ENCODE peak calls at places on chromosomes 13 and 19, in five cellular contexts. X is keratinocyte, R is hepatocyte, W is K562, D is neural progenitor cell. I is an unnamed sample.
A peak's percentile ranks its signal among the peaks of the same experiment; 100 is the strongest.

GRCh38 chr19:2761876-2762782 is 20.9 kb downstream of the SGTA start:
- DNase-seq in X (no peak), R (no peak), W (no peak), D (no peak), I (no peak)

GRCh38 chr13:73339086-73339485 is 280.3 kb downstream of the KLF5 start:
- DNase-seq in X (no peak), R (no peak), W (no peak), D (no peak), I (no peak)

GRCh38 chr13:114145256-114145655 is 12.8 kb upstream of the RASA3 start:
- DNase-seq in X (no peak), R (no peak), W (no peak), D (peak; percentile 1), I (no peak)

GRCh38 chr13:83895994-83896580 is 13.8 kb upstream of the SLITRK1 start:
- DNase-seq in X (peak; percentile 65), R (no peak), W (no peak), D (no peak), I (no peak)

GRCh38 chr19:7699422-7700127 is 2.4 kb downstream of the FCER2 start:
- DNase-seq in X (no peak), R (no peak), W (peak; percentile 63), D (no peak), I (no peak)

GRCh38 chr13:50635504-50635903 is 208.0 kb downstream of the DLEU7 start:
- DNase-seq in X (no peak), R (peak; percentile 12), W (no peak), D (no peak), I (no peak)

GRCh38 chr13:96796234-96796633 is 198.0 kb downstream of the OXGR1 start:
- DNase-seq in X (no peak), R (no peak), W (no peak), D (no peak), I (no peak)

GRCh38 chr19:53365899-53366493 is 491 bp downstream of the ZNF525 start:
- DNase-seq in X (no peak), R (peak; percentile 65), W (peak; percentile 3), D (peak; percentile 66), I (no peak)

GRCh38 chr13:48160879-48161278 is 66.0 kb upstream of the MED4 start:
- DNase-seq in X (no peak), R (no peak), W (no peak), D (no peak), I (no peak)

GRCh38 chr19:33675501-33676124 is 53.9 kb downstream of the CHST8 start:
- DNase-seq in X (no peak), R (peak; percentile 1), W (no peak), D (peak; percentile 38), I (no peak)

GRCh38 chr13:28991764-28992163 is 171.6 kb downstream of the MTUS2 start:
- DNase-seq in X (no peak), R (no peak), W (no peak), D (no peak), I (no peak)

GRCh38 chr13:29576581-29576980 is 18.9 kb downstream of the SLC7A1 start:
- DNase-seq in X (no peak), R (no peak), W (no peak), D (no peak), I (no peak)

GRCh38 chr13:48144413-48145035 is 49.6 kb upstream of the MED4 start:
- DNase-seq in X (no peak), R (no peak), W (no peak), D (no peak), I (no peak)

GRCh38 chr19:35738021-35738886 is 4.0 kb downstream of the IGFLR1 start:
- DNase-seq in X (no peak), R (no peak), W (no peak), D (no peak), I (no peak)

GRCh38 chr13:96460571-96460970 is 370.7 kb downstream of the HS6ST3 start:
- DNase-seq in X (no peak), R (peak; percentile 6), W (no peak), D (no peak), I (no peak)

GRCh38 chr13:68927387-68928026 is 1180.1 kb upstream of the ATXN8OS start:
- DNase-seq in X (no peak), R (peak; percentile 70), W (no peak), D (peak; percentile 83), I (peak; percentile 33)

DNA sequence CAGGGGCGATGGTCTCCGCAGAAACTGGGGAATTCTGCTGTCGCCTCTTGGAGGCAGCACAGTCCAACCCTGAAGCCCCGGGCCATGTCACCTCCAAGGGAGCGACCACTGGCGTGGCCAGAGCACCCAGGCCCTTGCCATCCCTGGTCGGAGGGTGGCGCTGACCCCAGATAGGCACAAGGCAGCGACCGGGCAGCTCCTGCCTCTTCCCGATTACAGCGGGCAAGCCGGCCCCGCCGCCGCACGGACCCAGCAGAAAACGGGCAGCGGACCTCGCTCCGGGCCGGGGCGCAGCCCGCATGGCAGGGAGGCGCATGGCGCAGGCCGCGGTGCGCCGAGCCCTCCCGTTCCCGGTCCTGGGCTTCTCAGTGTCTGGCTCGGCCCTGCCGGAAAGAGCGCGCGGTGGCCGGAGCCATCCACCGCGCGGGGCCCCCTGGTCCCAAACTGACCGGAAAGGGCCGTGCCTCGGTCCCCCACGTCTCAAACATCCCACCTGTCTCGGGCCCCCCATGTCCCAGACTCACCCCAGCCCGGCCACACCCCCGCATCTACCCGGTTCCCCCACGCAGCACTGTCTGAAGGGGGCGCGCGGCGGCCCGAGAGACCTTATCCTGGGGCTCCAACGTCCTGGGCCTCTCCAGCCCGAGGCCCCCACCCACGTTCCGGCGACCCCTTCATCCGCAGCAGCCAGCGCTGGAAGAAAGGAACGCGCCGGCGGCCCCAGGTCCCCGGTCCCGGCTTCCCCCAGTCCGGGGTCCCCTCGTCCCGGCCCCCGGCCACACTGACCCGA is 725 bp downstream of the CERS1 start:
- DNase-seq in X (no peak), R (peak; percentile 50), W (peak; percentile 69), D (peak; percentile 90), I (peak; percentile 38)
- H3K4me3 ChIP-seq in X (no peak overlapping the region), R (peak overlapping the region; percentile 55), W (peak overlapping the region; percentile 37), D (peak overlapping the region; percentile 95), I (peak overlapping the region; percentile 35)

GRCh38 chr19:49427339-49427738 is 2.2 kb downstream of the GFY start:
- DNase-seq in X (no peak), R (no peak), W (no peak), D (no peak), I (no peak)

GRCh38 chr19:49427855-49428546 is 2.8 kb downstream of the GFY start:
- DNase-seq in X (no peak), R (no peak), W (peak; percentile 69), D (peak; percentile 80), I (no peak)

GRCh38 chr19:49430678-49431329 is 5.6 kb downstream of the GFY start:
- DNase-seq in X (no peak), R (no peak), W (peak; percentile 60), D (peak; percentile 38), I (no peak)

GRCh38 chr19:49430172-49430677 is 5.0 kb downstream of the GFY start:
- DNase-seq in X (no peak), R (no peak), W (no peak), D (no peak), I (no peak)

DNA sequence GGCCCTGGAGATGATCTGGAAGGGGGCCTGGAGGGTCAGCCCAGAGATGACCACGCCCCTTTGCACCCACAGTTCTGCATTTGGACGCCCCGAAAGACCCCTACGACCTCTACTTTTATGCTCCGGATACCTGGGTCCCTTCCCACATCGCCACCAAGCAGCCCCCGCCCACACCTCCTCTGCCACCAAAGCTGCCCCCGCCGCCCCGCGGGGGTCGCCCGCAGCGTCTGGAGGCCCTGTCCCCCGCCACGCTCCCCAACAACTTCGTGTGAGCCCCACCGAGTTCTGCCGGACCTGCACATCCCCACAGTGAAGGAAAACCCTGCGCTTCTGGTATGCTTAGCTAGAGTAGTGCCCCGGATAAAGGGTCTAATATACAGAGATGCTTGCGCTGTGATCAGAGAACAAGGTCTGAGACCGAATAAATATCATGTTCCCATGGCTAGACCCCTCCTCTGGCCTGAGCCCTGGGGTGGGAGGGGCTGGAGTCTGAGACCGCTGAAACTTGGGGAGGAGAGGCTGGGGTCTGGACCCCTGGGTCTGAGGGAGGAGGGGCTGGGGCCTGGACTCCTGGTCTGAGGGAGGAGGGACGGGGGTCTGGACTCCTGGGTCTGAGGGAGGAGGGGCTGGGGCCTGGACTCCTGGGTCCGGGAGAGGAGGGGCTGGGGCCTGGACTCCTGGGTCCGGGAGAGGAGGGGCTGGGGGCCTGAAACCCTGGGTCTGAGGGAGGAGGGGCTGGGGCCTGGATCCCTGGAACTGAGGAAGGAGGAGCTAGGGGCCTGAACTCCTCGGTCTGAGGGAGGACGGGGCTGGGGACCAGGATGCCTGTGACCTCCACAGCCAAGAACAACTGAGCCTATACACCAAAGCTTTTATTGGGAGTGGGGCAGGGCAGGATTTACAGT is 3.6 kb downstream of the GFY start:
- DNase-seq in X (no peak), R (no peak), W (no peak), D (peak; percentile 62), I (no peak)
- TF ChIP-seq EZH2 in X (no peak), R (peak; percentile 67), W (no peak), D (no peak), I (no peak)

DNA sequence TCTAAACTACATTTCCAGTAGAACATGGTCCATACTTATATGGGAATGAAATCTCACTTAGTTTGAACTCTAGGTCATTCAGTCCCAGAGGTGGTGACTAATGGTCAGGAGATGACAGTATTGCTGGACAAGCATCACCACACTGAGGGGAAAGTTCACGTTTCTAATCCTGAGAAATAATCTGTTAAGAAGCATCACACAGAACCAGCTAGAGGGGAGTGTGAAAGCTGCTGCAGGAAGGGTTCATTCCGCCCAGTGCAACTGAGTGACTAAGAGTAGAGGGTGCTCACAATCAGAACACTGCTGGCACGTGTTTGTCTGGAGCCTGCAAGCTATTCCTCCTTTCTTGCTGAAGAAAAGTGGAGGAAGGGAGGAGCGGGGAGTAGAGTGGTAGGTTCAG is 2.7 kb downstream of the COL4A1 start:
- DNase-seq in X (no peak), R (peak; percentile 35), W (no peak), D (no peak), I (no peak)
- H3K4me3 ChIP-seq in X (no peak overlapping the region), R (no peak overlapping the region), W (no peak overlapping the region), D (no peak overlapping the region), I (no peak overlapping the region)

GRCh38 chr19:58355215-58355796 is 2.0 kb upstream of the A1BG start:
- DNase-seq in X (no peak), R (no peak), W (no peak), D (no peak), I (no peak)

GRCh38 chr19:58357798-58358145 is 4.5 kb upstream of the A1BG start:
- DNase-seq in X (no peak), R (no peak), W (no peak), D (no peak), I (no peak)

GRCh38 chr19:58355891-58356235 is 2.6 kb upstream of the A1BG start:
- DNase-seq in X (no peak), R (no peak), W (no peak), D (no peak), I (no peak)

GRCh38 chr19:58356971-58357797 is 3.9 kb upstream of the A1BG start:
- DNase-seq in X (no peak), R (no peak), W (no peak), D (no peak), I (no peak)

DNA sequence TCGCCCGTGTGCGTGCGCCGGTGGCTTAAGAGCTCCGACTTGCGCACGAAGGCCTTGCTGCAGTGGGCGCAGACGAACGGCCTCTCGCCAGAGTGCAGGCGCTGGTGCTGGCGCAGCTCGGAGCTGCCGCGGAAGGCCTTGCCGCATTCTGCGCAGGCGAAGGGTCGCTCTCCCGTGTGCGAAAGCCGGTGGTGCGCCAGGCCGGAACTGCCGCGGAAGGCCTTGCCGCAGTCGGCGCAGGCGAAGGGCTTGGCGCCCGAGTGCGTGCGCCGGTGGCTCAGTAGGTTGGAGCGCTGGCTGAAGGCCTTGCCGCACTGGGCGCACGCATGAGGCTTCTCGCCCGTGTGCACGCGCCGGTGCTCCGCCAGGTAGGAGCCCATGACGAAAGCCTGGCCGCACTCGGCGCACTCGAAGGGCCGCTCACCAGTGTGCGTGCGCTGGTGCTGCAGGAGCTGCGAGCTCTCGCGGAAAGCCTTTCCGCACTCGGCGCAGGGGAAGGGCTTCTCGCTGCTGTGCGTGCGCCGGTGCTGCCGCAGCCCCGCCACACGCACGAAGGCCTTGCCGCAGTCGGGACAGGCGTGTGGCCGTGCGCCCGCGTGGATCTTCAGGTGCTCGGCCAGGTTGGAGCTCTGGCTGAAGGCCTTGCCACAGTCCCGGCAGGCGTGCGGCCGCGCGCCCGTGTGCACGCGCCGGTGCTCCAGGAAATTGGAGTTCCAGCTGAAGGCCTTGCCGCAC is 3.1 kb upstream of the A1BG start:
- DNase-seq in X (no peak), R (no peak), W (no peak), D (no peak), I (no peak)
- TF ChIP-seq EZH2 in X (peak; percentile 55), R (no peak), W (no peak), D (no peak), I (no peak)

I was measured in HCT116.